ENCODE peak calls at places on chromosomes 16 and 17, in eight cellular contexts. V is stimulated activated CD4-positive, alpha-beta T cell treated with anti-CD3 and anti-CD28 coated beads, Interleukin-15, amount 100 ng/mL, for 1 hour; J is NCI-H1092; D is Panc1; Y is amniotic stem cell; F is AG20443; X is mucosa of descending colon; E is NCI-H1048. S is an unnamed sample.

GRCh38 chr16:54991525-54991924 is 60.9 kb downstream of the IRX5 start:
- DNase-seq in D (no peak), F (no peak), X (no peak), Y (no peak), E (no peak), V (no peak), J (no peak), S (no peak)

GRCh38 chr17:28724500-28725165 is 1.4 kb downstream of the TLCD1 start:
- DNase-seq in D (no peak), J (no peak), V (no peak), Y (no peak), X (peak), F (no peak), E (no peak), S (no peak)

GRCh38 chr16:57607676-57608461 is 20.6 kb upstream of the ADGRG1 start:
- DNase-seq in V (no peak), J (no peak), D (no peak), X (no peak), F (no peak), E (no peak), Y (no peak), S (no peak)

GRCh38 chr17:82388223-82388921 is 16.8 kb downstream of the UTS2R start:
- DNase-seq in D (no peak), J (no peak), F (peak), X (peak), Y (no peak), E (no peak), V (no peak), S (peak)

GRCh38 chr16:30748634-30749445 is 615 bp downstream of the PHKG2 start:
- DNase-seq in J (no peak), D (no peak), E (no peak), Y (no peak), V (no peak), F (peak), X (no peak), S (peak)

GRCh38 chr17:27354491-27355081 is 60.7 kb downstream of the WSB1 start:
- DNase-seq in D (no peak), V (no peak), X (no peak), F (no peak), Y (no peak), J (no peak), E (no peak), S (no peak)

GRCh38 chr17:79391808-79392233 is 219.0 kb downstream of the RBFOX3 start:
- DNase-seq in Y (peak), X (no peak), E (peak), D (no peak), J (peak), F (peak), V (peak), S (peak)

GRCh38 chr16:47198180-47198575 is 54.4 kb upstream of the NETO2 start:
- DNase-seq in X (no peak), J (no peak), E (no peak), V (no peak), D (no peak), Y (no peak), F (no peak), S (no peak)

GRCh38 chr17:21549107-21549687 is 143.1 kb upstream of the KCNJ18 start:
- DNase-seq in D (no peak), E (no peak), V (no peak), F (no peak), J (no peak), X (no peak), Y (no peak), S (no peak)

GRCh38 chr17:59400858-59401257 is 69.4 kb downstream of the YPEL2 start:
- DNase-seq in V (no peak), F (no peak), J (no peak), D (no peak), E (no peak), X (no peak), Y (no peak), S (no peak)

GRCh38 chr16:89476811-89477261 is 13.5 kb downstream of the ANKRD11 start:
- DNase-seq in D (no peak), V (no peak), Y (no peak), F (no peak), J (no peak), E (no peak), X (no peak), S (no peak)

GRCh38 chr17:70329751-70330150 is 160.4 kb downstream of the KCNJ2 start:
- DNase-seq in J (peak), D (no peak), Y (no peak), F (no peak), X (no peak), E (no peak), V (no peak), S (no peak)

GRCh38 chr17:62765351-62765750 is 42.8 kb downstream of the MARCHF10 start:
- DNase-seq in X (no peak), J (no peak), V (no peak), F (no peak), E (no peak), Y (no peak), D (no peak), S (no peak)

GRCh38 chr17:4235372-4236279 is 28.2 kb downstream of the ANKFY1 start:
- DNase-seq in F (no peak), Y (no peak), J (no peak), V (no peak), E (no peak), X (no peak), D (no peak), S (no peak)

GRCh38 chr17:77208856-77209255 is 68.1 kb downstream of the SEC14L1 start:
- DNase-seq in E (no peak), V (no peak), Y (no peak), F (no peak), D (no peak), X (no peak), J (no peak), S (no peak)

GRCh38 chr17:43856141-43856540 is 9.2 kb downstream of the CD300LG start:
- DNase-seq in X (no peak), J (no peak), V (no peak), E (no peak), Y (no peak), F (no peak), D (no peak), S (no peak)

GRCh38 chr17:8408371-8408770 is 10.7 kb upstream of the RNF222 start:
- DNase-seq in V (no peak), D (no peak), X (peak), Y (no peak), E (no peak), F (no peak), J (no peak), S (peak)

GRCh38 chr17:71224824-71225575 is 895.8 kb upstream of the SOX9 start:
- DNase-seq in J (peak), F (no peak), D (no peak), V (no peak), X (no peak), Y (no peak), E (no peak), S (no peak)

GRCh38 chr17:7606280-7606679 is 8.4 kb downstream of the FXR2 start:
- DNase-seq in E (no peak), F (no peak), D (no peak), J (no peak), V (no peak), Y (no peak), X (no peak), S (no peak)

GRCh38 chr16:4376820-4377572 is 5.3 kb downstream of the VASN start:
- DNase-seq in D (no peak), J (no peak), F (no peak), V (no peak), E (no peak), Y (no peak), X (no peak), S (no peak)

GRCh38 chr17:17774009-17774881 is 62.5 kb downstream of the SREBF1 start:
- DNase-seq in J (no peak), Y (no peak), D (no peak), F (no peak), E (no peak), X (peak), V (no peak), S (no peak)

S was measured in upper lobe of left lung.